ENCODE peak calls at places on chromosomes 4 and X, in five cellular contexts. One of them, this sample, is unnamed.

GRCh38 chrX:39822133-39822748 is 275.5 kb downstream of the BCOR start:
- DNase-seq in NCI-H345: no peak
- DNase-seq in AG09309: no peak
- DNase-seq in occipital lobe: no peak
- DNase-seq in central memory CD4-positive, alpha-beta T cell: no peak
- DNase-seq in this sample: no peak

GRCh38 chr4:92872604-92873003 is 568.8 kb downstream of the GRID2 start:
- DNase-seq in central memory CD4-positive, alpha-beta T cell: no peak
- DNase-seq in AG09309: no peak
- DNase-seq in occipital lobe: no peak
- DNase-seq in NCI-H345: no peak
- DNase-seq in this sample: no peak

GRCh38 chr4:94516999-94517398 is 65.3 kb downstream of the PDLIM5 start:
- DNase-seq in NCI-H345: no peak
- DNase-seq in occipital lobe: no peak
- DNase-seq in AG09309: no peak
- DNase-seq in central memory CD4-positive, alpha-beta T cell: no peak
- DNase-seq in this sample: no peak

GRCh38 chrX:72536542-72536941 is 36.1 kb downstream of the HDAC8 start:
- DNase-seq in AG09309: no peak
- DNase-seq in occipital lobe: no peak
- DNase-seq in central memory CD4-positive, alpha-beta T cell: no peak
- DNase-seq in NCI-H345: no peak
- DNase-seq in this sample: no peak

GRCh38 chrX:70504772-70505450 is 60.3 kb downstream of the DLG3 start:
- DNase-seq in occipital lobe: no peak
- DNase-seq in NCI-H345: no peak
- DNase-seq in central memory CD4-positive, alpha-beta T cell: no peak
- DNase-seq in AG09309: no peak
- DNase-seq in this sample: no peak

GRCh38 chr4:143404555-143404954 is 67.9 kb downstream of the GAB1 start:
- DNase-seq in occipital lobe: no peak
- DNase-seq in AG09309: no peak
- DNase-seq in central memory CD4-positive, alpha-beta T cell: no peak
- DNase-seq in NCI-H345: no peak
- DNase-seq in this sample: peak; percentile 57

GRCh38 chr4:106105697-106106096 is 210.3 kb downstream of the TBCK start:
- DNase-seq in NCI-H345: no peak
- DNase-seq in AG09309: no peak
- DNase-seq in occipital lobe: no peak
- DNase-seq in central memory CD4-positive, alpha-beta T cell: no peak
- DNase-seq in this sample: no peak

GRCh38 chrX:109840585-109840984 is 107.5 kb upstream of the ACSL4 start:
- DNase-seq in occipital lobe: peak; percentile 3
- DNase-seq in NCI-H345: no peak
- DNase-seq in AG09309: peak; percentile 80
- DNase-seq in central memory CD4-positive, alpha-beta T cell: no peak
- DNase-seq in this sample: peak; percentile 90

GRCh38 chrX:110318664-110318968 is 731 bp upstream of the AMMECR1 start:
- DNase-seq in central memory CD4-positive, alpha-beta T cell: peak; percentile 24
- DNase-seq in AG09309: no peak
- DNase-seq in NCI-H345: peak; percentile 58
- DNase-seq in occipital lobe: no peak
- DNase-seq in this sample: no peak

GRCh38 chrX:100647095-100647494 is 3.1 kb downstream of the SRPX2 start:
- DNase-seq in NCI-H345: no peak
- DNase-seq in occipital lobe: no peak
- DNase-seq in central memory CD4-positive, alpha-beta T cell: no peak
- DNase-seq in AG09309: no peak
- DNase-seq in this sample: no peak

GRCh38 chr4:42150653-42151567 is 1.5 kb downstream of the BEND4 start:
- DNase-seq in AG09309: no peak
- DNase-seq in occipital lobe: no peak
- DNase-seq in central memory CD4-positive, alpha-beta T cell: no peak
- DNase-seq in NCI-H345: no peak
- DNase-seq in this sample: no peak

GRCh38 chr4:64079316-64079715 is 329.9 kb downstream of the TECRL start:
- DNase-seq in occipital lobe: no peak
- DNase-seq in NCI-H345: no peak
- DNase-seq in AG09309: no peak
- DNase-seq in central memory CD4-positive, alpha-beta T cell: no peak
- DNase-seq in this sample: peak; percentile 4

GRCh38 chrX:13428055-13428786 is 108.4 kb upstream of the ATXN3L start:
- DNase-seq in NCI-H345: peak; percentile 75
- DNase-seq in occipital lobe: no peak
- DNase-seq in AG09309: no peak
- DNase-seq in central memory CD4-positive, alpha-beta T cell: no peak
- DNase-seq in this sample: peak; percentile 46

GRCh38 chrX:50117477-50117876 is 83.3 kb downstream of the AKAP4 start:
- DNase-seq in NCI-H345: no peak
- DNase-seq in central memory CD4-positive, alpha-beta T cell: no peak
- DNase-seq in AG09309: no peak
- DNase-seq in occipital lobe: no peak
- DNase-seq in this sample: no peak

GRCh38 chrX:96984538-96984937 is 100.8 kb downstream of the RPA4 start:
- DNase-seq in NCI-H345: no peak
- DNase-seq in central memory CD4-positive, alpha-beta T cell: no peak
- DNase-seq in AG09309: no peak
- DNase-seq in occipital lobe: no peak
- DNase-seq in this sample: no peak

GRCh38 chrX:42497356-42497755 is 280.6 kb downstream of the PPP1R2C start:
- DNase-seq in central memory CD4-positive, alpha-beta T cell: no peak
- DNase-seq in NCI-H345: no peak
- DNase-seq in occipital lobe: no peak
- DNase-seq in AG09309: no peak
- DNase-seq in this sample: no peak

GRCh38 chr4:52250124-52250523 is 199.0 kb downstream of the SPATA18 start:
- DNase-seq in central memory CD4-positive, alpha-beta T cell: no peak
- DNase-seq in AG09309: no peak
- DNase-seq in NCI-H345: peak; percentile 82
- DNase-seq in occipital lobe: no peak
- DNase-seq in this sample: no peak

GRCh38 chr4:20778896-20779295 is 78.6 kb downstream of the PACRGL start:
- DNase-seq in central memory CD4-positive, alpha-beta T cell: no peak
- DNase-seq in NCI-H345: no peak
- DNase-seq in AG09309: no peak
- DNase-seq in occipital lobe: no peak
- DNase-seq in this sample: no peak

GRCh38 chr4:21113496-21114213 is 413.4 kb downstream of the PACRGL start:
- DNase-seq in AG09309: no peak
- DNase-seq in NCI-H345: no peak
- DNase-seq in central memory CD4-positive, alpha-beta T cell: no peak
- DNase-seq in occipital lobe: no peak
- DNase-seq in this sample: peak; percentile 33

This sample was measured in kidney tubule cell.